ENCODE peak calls at places on chromosome 9, in four cellular contexts. One of them, this sample, is unnamed. For H3K27me3, the result is how much of the 10 kb centered on the place peaks cover.

GRCh38 chr9:101018391-101018990 is 10.0 kb upstream of the PLPPR1 start:
- DNase-seq in pancreas: no peak
- DNase-seq in GM23248: no peak
- DNase-seq in colonic mucosa: no peak
- DNase-seq in this sample: no peak

GRCh38 chr9:129276486-129277260 is 98.6 kb upstream of the IER5L start:
- DNase-seq in pancreas: no peak
- DNase-seq in colonic mucosa: no peak
- DNase-seq in GM23248: no peak
- DNase-seq in this sample: peak

GRCh38 chr9:111393971-111394370 is 63.9 kb upstream of the OR2K2 start:
- DNase-seq in pancreas: no peak
- DNase-seq in GM23248: no peak
- DNase-seq in colonic mucosa: no peak
- DNase-seq in this sample: no peak

GRCh38 chr9:130331573-130331972 is 66.0 kb downstream of the HMCN2 start:
- DNase-seq in colonic mucosa: peak
- DNase-seq in GM23248: peak
- DNase-seq in pancreas: peak
- DNase-seq in this sample: no peak

GRCh38 chr9:19788152-19788551 is 685 bp downstream of the SLC24A2 start:
- DNase-seq in pancreas: no peak
- DNase-seq in colonic mucosa: no peak
- DNase-seq in GM23248: no peak
- DNase-seq in this sample: no peak

GRCh38 chr9:36400332-36401178 is 486 bp upstream of the RNF38 start:
- DNase-seq in colonic mucosa: peak
- DNase-seq in pancreas: peak
- DNase-seq in GM23248: peak
- DNase-seq in this sample: peak

GRCh38 chr9:130137870-130138653 is 34.1 kb upstream of the NCS1 start:
- DNase-seq in pancreas: peak
- DNase-seq in colonic mucosa: no peak
- DNase-seq in GM23248: peak
- DNase-seq in this sample: peak

GRCh38 chr9:93011114-93011513 is 47.4 kb upstream of the SUSD3 start:
- DNase-seq in GM23248: no peak
- DNase-seq in pancreas: no peak
- DNase-seq in colonic mucosa: peak
- DNase-seq in this sample: no peak

GRCh38 chr9:130860458-130861316 is 25.6 kb downstream of the ABL1 start:
- DNase-seq in colonic mucosa: peak
- DNase-seq in GM23248: peak
- DNase-seq in pancreas: no peak
- DNase-seq in this sample: no peak

GRCh38 chr9:115691097-115691496 is 462.5 kb upstream of the PAPPA start:
- DNase-seq in colonic mucosa: no peak
- DNase-seq in pancreas: no peak
- DNase-seq in GM23248: peak
- DNase-seq in this sample: no peak

GRCh38 chr9:93303806-93304573 is 120.1 kb downstream of the WNK2 start:
- DNase-seq in colonic mucosa: peak
- DNase-seq in GM23248: no peak
- DNase-seq in pancreas: peak
- DNase-seq in this sample: peak

GRCh38 chr9:5671711-5672353 is 42.9 kb downstream of the RIC1 start:
- DNase-seq in GM23248: no peak
- DNase-seq in pancreas: no peak
- DNase-seq in colonic mucosa: no peak
- DNase-seq in this sample: no peak

GRCh38 chr9:14768561-14769234 is 46.2 kb upstream of the CER1 start:
- DNase-seq in colonic mucosa: no peak
- DNase-seq in GM23248: peak
- DNase-seq in pancreas: no peak
- DNase-seq in this sample: no peak

GRCh38 chr9:114588150-114588663 is 638 bp downstream of the ATP6V1G1 start:
- DNase-seq in GM23248: peak
- DNase-seq in colonic mucosa: peak
- DNase-seq in pancreas: no peak
- DNase-seq in this sample: no peak

GRCh38 chr9:125492719-125493118 is 214.3 kb downstream of the MAPKAP1 start:
- DNase-seq in colonic mucosa: no peak
- DNase-seq in GM23248: no peak
- DNase-seq in pancreas: no peak
- DNase-seq in this sample: no peak

GRCh38 chr9:134693011-134693410 is 51.4 kb downstream of the COL5A1 start:
- DNase-seq in colonic mucosa: no peak
- DNase-seq in pancreas: no peak
- DNase-seq in GM23248: no peak
- DNase-seq in this sample: no peak

GRCh38 chr9:137064027-137064879 is 6.1 kb downstream of the SAPCD2 start:
- DNase-seq in colonic mucosa: peak
- DNase-seq in GM23248: peak
- DNase-seq in pancreas: no peak
- DNase-seq in this sample: no peak

GRCh38 chr9:34513567-34514214 is 9.1 kb downstream of the ENHO start:
- DNase-seq in colonic mucosa: no peak
- DNase-seq in GM23248: peak
- DNase-seq in pancreas: no peak
- DNase-seq in this sample: no peak

GRCh38 chr9:95379630-95380029 is 62.1 kb upstream of the FANCC start:
- DNase-seq in colonic mucosa: no peak
- DNase-seq in GM23248: no peak
- DNase-seq in pancreas: no peak
- DNase-seq in this sample: no peak

GRCh38 chr9:137813651-137814415 is 63.7 kb upstream of the CACNA1B start:
- DNase-seq in GM23248: no peak
- DNase-seq in pancreas: no peak
- DNase-seq in colonic mucosa: no peak
- DNase-seq in this sample: no peak

GRCh38 chr9:37036237-37037136 is 2.4 kb upstream of the PAX5 start:
- DNase-seq in pancreas: peak
- DNase-seq in GM23248: peak
- DNase-seq in colonic mucosa: peak
- DNase-seq in this sample: no peak

GRCh38 chr9:92970467-92970923 is 23.2 kb downstream of the FGD3 start:
- DNase-seq in colonic mucosa: no peak
- DNase-seq in GM23248: peak
- DNase-seq in pancreas: no peak
- DNase-seq in this sample: no peak

GRCh38 chr9:4781408-4781807 is 11.3 kb upstream of the RCL1 start:
- DNase-seq in colonic mucosa: no peak
- DNase-seq in pancreas: no peak
- DNase-seq in GM23248: peak
- DNase-seq in this sample: no peak

GRCh38 chr9:133405508-133406009 is 12.3 kb downstream of the REXO4 start:
- DNase-seq in pancreas: no peak
- DNase-seq in GM23248: peak
- DNase-seq in colonic mucosa: no peak
- DNase-seq in this sample: no peak

GRCh38 chr9:99085949-99086948 is 18.7 kb upstream of the TGFBR1 start:
- DNase-seq in colonic mucosa: no peak
- DNase-seq in GM23248: peak
- DNase-seq in pancreas: no peak
- DNase-seq in this sample: no peak

GRCh38 chr9:99299214-99300102 is 77.4 kb downstream of the SEC61B start:
- DNase-seq in pancreas: no peak
- DNase-seq in colonic mucosa: no peak
- DNase-seq in GM23248: peak
- DNase-seq in this sample: no peak

GRCh38 chr9:92147854-92148184 is 32.6 kb upstream of the SPTLC1 start:
- DNase-seq in pancreas: no peak
- DNase-seq in colonic mucosa: no peak
- DNase-seq in GM23248: no peak
- DNase-seq in this sample: no peak

GRCh38 chr9:38180631-38181030 is 111.6 kb upstream of the SHB start:
- DNase-seq in GM23248: no peak
- DNase-seq in colonic mucosa: no peak
- DNase-seq in pancreas: no peak
- DNase-seq in this sample: no peak

GRCh38 chr9:69090140-69090750 is 54.7 kb downstream of the FXN start:
- DNase-seq in pancreas: no peak
- DNase-seq in GM23248: no peak
- DNase-seq in colonic mucosa: no peak
- DNase-seq in this sample: no peak

GRCh38 chr9:88184986-88185385 is 46.7 kb upstream of the SPATA31C2 start:
- DNase-seq in GM23248: no peak
- DNase-seq in colonic mucosa: no peak
- DNase-seq in pancreas: no peak
- DNase-seq in this sample: no peak

GRCh38 chr9:124894741-124895170 is 32.8 kb downstream of the ARPC5L start:
- DNase-seq in pancreas: no peak
- DNase-seq in colonic mucosa: no peak
- DNase-seq in GM23248: peak
- DNase-seq in this sample: no peak

GRCh38 chr9:133370680-133371079 is 5.2 kb downstream of the SURF4 start:
- DNase-seq in GM23248: no peak
- DNase-seq in pancreas: no peak
- DNase-seq in colonic mucosa: no peak
- DNase-seq in this sample: no peak

GRCh38 chr9:131739192-131739961 is 499 bp downstream of the RAPGEF1 start:
- DNase-seq in pancreas: no peak
- DNase-seq in GM23248: peak
- DNase-seq in colonic mucosa: peak
- DNase-seq in this sample: no peak

GRCh38 chr9:35680331-35681105 is 6.8 kb downstream of the CA9 start:
- DNase-seq in GM23248: peak
- DNase-seq in pancreas: no peak
- DNase-seq in colonic mucosa: no peak
- DNase-seq in this sample: no peak

GRCh38 chr9:2777454-2777853 is 60.1 kb downstream of the KCNV2 start:
- DNase-seq in pancreas: no peak
- DNase-seq in colonic mucosa: no peak
- DNase-seq in GM23248: no peak
- DNase-seq in this sample: no peak

GRCh38 chr9:2780326-2780725 is 63.0 kb downstream of the KCNV2 start:
- DNase-seq in GM23248: no peak
- DNase-seq in colonic mucosa: no peak
- DNase-seq in pancreas: no peak
- DNase-seq in this sample: no peak

GRCh38 chr9:2778816-2779215 is 61.5 kb downstream of the KCNV2 start:
- DNase-seq in pancreas: no peak
- DNase-seq in colonic mucosa: no peak
- DNase-seq in GM23248: no peak
- DNase-seq in this sample: no peak

GRCh38 chr9:2781336-2781735 is 62.6 kb downstream of the PUM3 start:
- DNase-seq in colonic mucosa: no peak
- DNase-seq in GM23248: no peak
- DNase-seq in pancreas: no peak
- DNase-seq in this sample: no peak

DNA sequence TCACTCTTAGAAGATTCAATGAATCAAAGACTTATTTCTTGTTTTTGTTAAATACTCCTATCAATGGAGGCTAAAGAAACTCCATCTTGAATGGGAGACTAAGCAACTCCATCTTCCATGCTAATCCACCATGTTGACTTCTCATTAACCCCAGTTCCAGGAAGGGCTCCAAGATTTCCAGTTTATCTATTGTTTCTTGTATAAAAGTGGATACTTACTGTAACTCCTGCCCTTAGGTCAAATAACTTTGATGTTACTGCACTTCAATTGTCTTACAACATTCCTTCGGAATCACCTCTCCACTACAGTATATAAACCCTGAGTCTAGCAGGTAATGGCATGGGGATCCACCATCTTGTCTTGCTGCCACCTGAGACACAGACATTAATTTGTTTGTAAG is 63.0 kb downstream of the PUM3 start:
- DNase-seq in pancreas: no peak
- DNase-seq in GM23248: no peak
- DNase-seq in colonic mucosa: no peak
- DNase-seq in this sample: no peak
- H3K27me3 ChIP-seq in pancreas: under half
- H3K27me3 ChIP-seq in GM23248: under half
- H3K27me3 ChIP-seq in colonic mucosa: under half
- H3K27me3 ChIP-seq in this sample: under half

DNA sequence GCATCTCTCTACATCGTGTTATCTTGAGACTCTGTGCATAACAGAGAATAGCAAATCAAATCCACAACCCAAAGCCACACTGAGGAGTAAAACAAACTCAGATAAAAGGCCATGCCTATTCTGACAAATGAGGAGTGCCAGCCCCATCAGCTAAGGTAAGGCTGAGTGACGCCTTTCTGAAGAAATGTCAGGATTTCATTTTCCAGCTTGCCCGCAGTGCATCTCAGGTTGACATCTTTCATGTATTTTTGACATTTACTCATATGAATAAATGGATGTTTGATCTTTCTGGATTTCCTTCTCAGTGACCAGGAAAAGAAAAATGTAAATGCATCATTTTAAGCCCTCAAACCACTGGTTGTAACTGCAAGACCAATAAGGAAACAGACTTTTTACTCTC is 49.3 kb upstream of the ACO1 start:
- DNase-seq in pancreas: no peak
- DNase-seq in GM23248: no peak
- DNase-seq in colonic mucosa: no peak
- DNase-seq in this sample: no peak
- H3K27me3 ChIP-seq in pancreas: under half
- H3K27me3 ChIP-seq in GM23248: under half
- H3K27me3 ChIP-seq in colonic mucosa: under half
- H3K27me3 ChIP-seq in this sample: under half

GRCh38 chr9:126612813-126613641 is 701 bp upstream of the LMX1B start:
- DNase-seq in pancreas: no peak
- DNase-seq in colonic mucosa: no peak
- DNase-seq in GM23248: peak
- DNase-seq in this sample: no peak

GRCh38 chr9:126614455-126615248 is 924 bp downstream of the LMX1B start:
- DNase-seq in GM23248: no peak
- DNase-seq in colonic mucosa: no peak
- DNase-seq in pancreas: no peak
- DNase-seq in this sample: no peak

GRCh38 chr9:126613656-126614055 is at the start of gene LMX1B:
- DNase-seq in colonic mucosa: no peak
- DNase-seq in pancreas: no peak
- DNase-seq in GM23248: peak
- DNase-seq in this sample: no peak

GRCh38 chr9:126615251-126615790 is 1.6 kb downstream of the LMX1B start:
- DNase-seq in GM23248: peak
- DNase-seq in colonic mucosa: no peak
- DNase-seq in pancreas: no peak
- DNase-seq in this sample: peak

GRCh38 chr9:126614088-126614454 is 343 bp downstream of the LMX1B start:
- DNase-seq in colonic mucosa: no peak
- DNase-seq in GM23248: no peak
- DNase-seq in pancreas: no peak
- DNase-seq in this sample: no peak
- H3K27me3 ChIP-seq in colonic mucosa: half or more
- H3K27me3 ChIP-seq in GM23248: under half
- H3K27me3 ChIP-seq in pancreas: under half
- H3K27me3 ChIP-seq in this sample: under half

DNA sequence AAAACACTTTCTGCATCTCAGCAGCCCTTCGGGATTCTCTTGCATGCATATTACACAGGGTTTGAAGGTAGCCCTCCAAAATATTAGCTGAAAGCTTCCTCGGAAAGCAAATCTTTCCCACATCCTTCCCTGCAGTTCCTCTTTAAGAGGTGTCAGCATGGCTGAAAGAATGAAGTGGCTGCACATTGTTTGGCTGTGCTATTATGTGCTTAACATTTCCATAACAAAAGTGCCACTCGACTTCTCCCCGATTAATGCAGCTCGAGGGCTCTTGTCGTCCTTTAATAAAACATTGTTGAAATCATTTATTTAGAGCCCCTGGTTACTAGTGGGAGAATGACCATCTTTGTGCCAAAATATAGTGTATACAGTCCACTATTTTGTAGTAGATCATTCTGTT is 6.5 kb downstream of the GAS1 start:
- DNase-seq in colonic mucosa: no peak
- DNase-seq in GM23248: no peak
- DNase-seq in pancreas: no peak
- DNase-seq in this sample: no peak
- H3K27me3 ChIP-seq in colonic mucosa: under half
- H3K27me3 ChIP-seq in GM23248: under half
- H3K27me3 ChIP-seq in pancreas: under half
- H3K27me3 ChIP-seq in this sample: under half

This sample was measured in breast epithelium.